ENCODE peak calls at places on chromosomes 6 and 20, in six cellular contexts. R is hypothalamus; W is keratinocyte; Q is GM10248; Y is activated CD4-positive, alpha-beta T cell treated with anti-CD3 and anti-CD28 coated beads, Interleukin-2, amount 50 U/mL, for 1 hour; H is mesothelial cell of epicardium. A is an unnamed sample.

GRCh38 chr6:27254566-27254965 is 7.1 kb downstream of the PRSS16 start:
- DNase-seq in R (no peak), W (no peak), Q (no peak), Y (no peak), H (no peak), A (no peak)

GRCh38 chr20:37897008-37897548 is 5.8 kb upstream of the VSTM2L start:
- DNase-seq in R (no peak), W (no peak), Q (no peak), Y (no peak), H (no peak), A (no peak)

GRCh38 chr6:40210628-40211056 is 276.4 kb upstream of the MOCS1 start:
- DNase-seq in R (no peak), W (no peak), Q (no peak), Y (no peak), H (no peak), A (peak; percentile 7)

GRCh38 chr6:3531481-3531880 is 74.6 kb upstream of the SLC22A23 start:
- DNase-seq in R (no peak), W (no peak), Q (no peak), Y (no peak), H (no peak), A (no peak)

GRCh38 chr6:39560915-39561314 is 164.3 kb downstream of the KIF6 start:
- DNase-seq in R (no peak), W (no peak), Q (no peak), Y (no peak), H (no peak), A (no peak)

GRCh38 chr6:52310932-52311331 is 26.4 kb upstream of the MCM3 start:
- DNase-seq in R (peak; percentile 4), W (no peak), Q (no peak), Y (no peak), H (no peak), A (no peak)

GRCh38 chr20:64038579-64039292 is 2.8 kb downstream of the C20orf204 start:
- DNase-seq in R (peak; percentile 20), W (no peak), Q (peak; percentile 87), Y (peak; percentile 75), H (peak; percentile 86), A (peak; percentile 92)

GRCh38 chr6:138727182-138727581 is 46.4 kb upstream of the CCDC28A start:
- DNase-seq in R (no peak), W (no peak), Q (no peak), Y (no peak), H (no peak), A (no peak)

GRCh38 chr6:89649682-89650081 is 11.1 kb upstream of the LYRM2 start:
- DNase-seq in R (no peak), W (no peak), Q (no peak), Y (no peak), H (no peak), A (no peak)

GRCh38 chr6:161080263-161080970 is 88.8 kb downstream of the MAP3K4 start:
- DNase-seq in R (no peak), W (no peak), Q (no peak), Y (peak; percentile 12), H (no peak), A (no peak)

GRCh38 chr20:51695574-51696303 is 72.5 kb downstream of the ATP9A start:
- DNase-seq in R (no peak), W (no peak), Q (no peak), Y (no peak), H (no peak), A (no peak)

GRCh38 chr20:64009811-64010387 is 26.1 kb upstream of the C20orf204 start:
- DNase-seq in R (no peak), W (no peak), Q (no peak), Y (no peak), H (no peak), A (no peak)

GRCh38 chr20:6533828-6534388 is 233.6 kb upstream of the BMP2 start:
- DNase-seq in R (no peak), W (no peak), Q (no peak), Y (no peak), H (no peak), A (no peak)

GRCh38 chr6:16413399-16413798 is 175.0 kb downstream of the GMPR start:
- DNase-seq in R (no peak), W (no peak), Q (peak; percentile 30), Y (peak; percentile 19), H (no peak), A (no peak)

GRCh38 chr6:2790588-2790987 is 25.4 kb downstream of the WRNIP1 start:
- DNase-seq in R (no peak), W (no peak), Q (no peak), Y (no peak), H (no peak), A (no peak)

GRCh38 chr20:57620274-57620990 is at the start of gene ZBP1:
- DNase-seq in R (no peak), W (no peak), Q (peak; percentile 85), Y (peak; percentile 30), H (no peak), A (peak; percentile 80)

GRCh38 chr6:10529231-10529801 is 8.2 kb downstream of the GCNT2 start:
- DNase-seq in R (no peak), W (no peak), Q (no peak), Y (no peak), H (no peak), A (no peak)